ENCODE peak calls at places on chromosomes 5 and 9, in nine cellular contexts. X is bronchial epithelial cell, T is cardiac fibroblast, W is uterus, H is mammary epithelial cell, S is GM10248, K is AG10803, U is brain microvascular endothelial cell, B is PC-9. M is an unnamed sample.

GRCh38 chr5:135194573-135195266 is 160.7 kb upstream of the PITX1 start:
- DNase-seq in X (no peak), T (peak), W (peak), H (no peak), S (no peak), K (peak), U (no peak), B (no peak), M (no peak)

GRCh38 chr5:163362806-163363788 is 74.3 kb upstream of the CCNG1 start:
- DNase-seq in X (no peak), T (no peak), W (no peak), H (no peak), S (no peak), K (no peak), U (no peak), B (no peak), M (no peak)

GRCh38 chr5:126988021-126988569 is 42.3 kb downstream of the MARCHF3 start:
- DNase-seq in X (no peak), T (no peak), W (no peak), H (no peak), S (peak), K (no peak), U (no peak), B (no peak), M (peak)

GRCh38 chr5:179269781-179270543 is 75.3 kb downstream of the ADAMTS2 start:
- DNase-seq in X (no peak), T (no peak), W (peak), H (no peak), S (no peak), K (peak), U (no peak), B (no peak), M (no peak)

GRCh38 chr5:1752881-1753280 is 46.8 kb downstream of the MRPL36 start:
- DNase-seq in X (no peak), T (no peak), W (no peak), H (no peak), S (no peak), K (no peak), U (no peak), B (no peak), M (no peak)

GRCh38 chr9:92749934-92750315 is 14.7 kb downstream of the BICD2 start:
- DNase-seq in X (no peak), T (peak), W (no peak), H (no peak), S (no peak), K (peak), U (no peak), B (no peak), M (no peak)

GRCh38 chr5:172450861-172451695 is 3.2 kb downstream of the SH3PXD2B start:
- DNase-seq in X (no peak), T (peak), W (peak), H (no peak), S (peak), K (peak), U (no peak), B (no peak), M (peak)

GRCh38 chr5:140040358-140040757 is 2.7 kb downstream of the NRG2 start:
- DNase-seq in X (no peak), T (no peak), W (no peak), H (no peak), S (no peak), K (no peak), U (no peak), B (no peak), M (no peak)

GRCh38 chr5:95822408-95823240 is at the start of gene GLRX:
- DNase-seq in X (peak), T (peak), W (peak), H (peak), S (peak), K (peak), U (peak), B (peak), M (peak)

GRCh38 chr9:124399323-124399962 is 15.8 kb downstream of the PSMB7 start:
- DNase-seq in X (no peak), T (peak), W (peak), H (peak), S (no peak), K (peak), U (peak), B (no peak), M (no peak)

GRCh38 chr5:83387041-83387440 is 84.5 kb upstream of the VCAN start:
- DNase-seq in X (no peak), T (peak), W (no peak), H (no peak), S (no peak), K (peak), U (peak), B (no peak), M (no peak)

GRCh38 chr5:78405820-78406750 is 45.7 kb downstream of the SCAMP1 start:
- DNase-seq in X (peak), T (peak), W (no peak), H (peak), S (peak), K (peak), U (peak), B (no peak), M (no peak)

GRCh38 chr5:108736855-108737254 is 10.8 kb upstream of the FER start:
- DNase-seq in X (no peak), T (no peak), W (no peak), H (no peak), S (no peak), K (no peak), U (no peak), B (no peak), M (no peak)

GRCh38 chr9:126456396-126456795 is 129.8 kb downstream of the MVB12B start:
- DNase-seq in X (no peak), T (peak), W (no peak), H (no peak), S (no peak), K (no peak), U (no peak), B (no peak), M (no peak)

GRCh38 chr5:39713224-39713911 is 288.6 kb upstream of the DAB2 start:
- DNase-seq in X (peak), T (peak), W (no peak), H (no peak), S (no peak), K (peak), U (no peak), B (no peak), M (no peak)

GRCh38 chr9:74777136-74777879 is 110.4 kb downstream of the TRPM6 start:
- DNase-seq in X (peak), T (peak), W (peak), H (peak), S (peak), K (peak), U (peak), B (peak), M (peak)

GRCh38 chr5:108788142-108788541 is 40.4 kb downstream of the FER start:
- DNase-seq in X (no peak), T (no peak), W (peak), H (peak), S (no peak), K (peak), U (no peak), B (no peak), M (no peak)

GRCh38 chr9:115157245-115157674 is 39.3 kb upstream of the TNC start:
- DNase-seq in X (peak), T (peak), W (peak), H (peak), S (no peak), K (peak), U (peak), B (peak), M (no peak)

GRCh38 chr5:57232293-57233033 is 58.6 kb downstream of the GPBP1 start:
- DNase-seq in X (peak), T (peak), W (no peak), H (no peak), S (no peak), K (no peak), U (no peak), B (no peak), M (no peak)

GRCh38 chr9:97773091-97773490 is 76.0 kb upstream of the XPA start:
- DNase-seq in X (peak), T (peak), W (no peak), H (no peak), S (no peak), K (no peak), U (no peak), B (no peak), M (no peak)

GRCh38 chr9:93009337-93010015 is 49.0 kb upstream of the SUSD3 start:
- DNase-seq in X (no peak), T (no peak), W (peak), H (no peak), S (peak), K (no peak), U (no peak), B (no peak), M (no peak)

GRCh38 chr5:123157797-123158528 is 68.9 kb downstream of the PRDM6 start:
- DNase-seq in X (peak), T (peak), W (no peak), H (peak), S (no peak), K (peak), U (peak), B (no peak), M (no peak)

GRCh38 chr9:127854169-127854833 is at the start of gene ENG:
- DNase-seq in X (peak), T (peak), W (peak), H (peak), S (no peak), K (peak), U (peak), B (peak), M (no peak)

GRCh38 chr5:54608423-54609085 is 91.0 kb downstream of the SNX18 start:
- DNase-seq in X (peak), T (no peak), W (no peak), H (no peak), S (no peak), K (peak), U (no peak), B (no peak), M (no peak)

GRCh38 chr9:84111726-84112125 is 131.1 kb downstream of the RMI1 start:
- DNase-seq in X (peak), T (peak), W (no peak), H (peak), S (no peak), K (no peak), U (no peak), B (no peak), M (no peak)

GRCh38 chr9:70480405-70480980 is 66.0 kb upstream of the KLF9 start:
- DNase-seq in X (peak), T (peak), W (peak), H (peak), S (no peak), K (peak), U (peak), B (no peak), M (no peak)

GRCh38 chr9:125701351-125701750 is 5.7 kb downstream of the MAPKAP1 start:
- DNase-seq in X (peak), T (peak), W (no peak), H (peak), S (peak), K (peak), U (peak), B (no peak), M (no peak)

GRCh38 chr9:80873861-80874260 is 815.5 kb downstream of the TLE1 start:
- DNase-seq in X (no peak), T (peak), W (no peak), H (no peak), S (no peak), K (peak), U (no peak), B (no peak), M (no peak)

GRCh38 chr5:73265641-73266040 is 92.6 kb downstream of the TMEM174 start:
- DNase-seq in X (no peak), T (no peak), W (no peak), H (no peak), S (no peak), K (no peak), U (no peak), B (no peak), M (no peak)

GRCh38 chr9:101458955-101459631 is 23.5 kb upstream of the ALDOB start:
- DNase-seq in X (peak), T (peak), W (no peak), H (peak), S (peak), K (peak), U (peak), B (peak), M (peak)

GRCh38 chr9:135240871-135241311 is 153.4 kb downstream of the OLFM1 start:
- DNase-seq in X (no peak), T (no peak), W (no peak), H (no peak), S (no peak), K (no peak), U (no peak), B (no peak), M (no peak)

GRCh38 chr9:135242406-135242805 is 154.9 kb downstream of the OLFM1 start:
- DNase-seq in X (no peak), T (no peak), W (no peak), H (no peak), S (no peak), K (no peak), U (no peak), B (no peak), M (no peak)

GRCh38 chr9:135243201-135244190 is 156.0 kb downstream of the OLFM1 start:
- DNase-seq in X (no peak), T (no peak), W (no peak), H (no peak), S (no peak), K (no peak), U (no peak), B (no peak), M (no peak)

GRCh38 chr9:135240222-135240621 is 152.8 kb downstream of the OLFM1 start:
- DNase-seq in X (no peak), T (no peak), W (no peak), H (no peak), S (no peak), K (no peak), U (no peak), B (no peak), M (no peak)

DNA sequence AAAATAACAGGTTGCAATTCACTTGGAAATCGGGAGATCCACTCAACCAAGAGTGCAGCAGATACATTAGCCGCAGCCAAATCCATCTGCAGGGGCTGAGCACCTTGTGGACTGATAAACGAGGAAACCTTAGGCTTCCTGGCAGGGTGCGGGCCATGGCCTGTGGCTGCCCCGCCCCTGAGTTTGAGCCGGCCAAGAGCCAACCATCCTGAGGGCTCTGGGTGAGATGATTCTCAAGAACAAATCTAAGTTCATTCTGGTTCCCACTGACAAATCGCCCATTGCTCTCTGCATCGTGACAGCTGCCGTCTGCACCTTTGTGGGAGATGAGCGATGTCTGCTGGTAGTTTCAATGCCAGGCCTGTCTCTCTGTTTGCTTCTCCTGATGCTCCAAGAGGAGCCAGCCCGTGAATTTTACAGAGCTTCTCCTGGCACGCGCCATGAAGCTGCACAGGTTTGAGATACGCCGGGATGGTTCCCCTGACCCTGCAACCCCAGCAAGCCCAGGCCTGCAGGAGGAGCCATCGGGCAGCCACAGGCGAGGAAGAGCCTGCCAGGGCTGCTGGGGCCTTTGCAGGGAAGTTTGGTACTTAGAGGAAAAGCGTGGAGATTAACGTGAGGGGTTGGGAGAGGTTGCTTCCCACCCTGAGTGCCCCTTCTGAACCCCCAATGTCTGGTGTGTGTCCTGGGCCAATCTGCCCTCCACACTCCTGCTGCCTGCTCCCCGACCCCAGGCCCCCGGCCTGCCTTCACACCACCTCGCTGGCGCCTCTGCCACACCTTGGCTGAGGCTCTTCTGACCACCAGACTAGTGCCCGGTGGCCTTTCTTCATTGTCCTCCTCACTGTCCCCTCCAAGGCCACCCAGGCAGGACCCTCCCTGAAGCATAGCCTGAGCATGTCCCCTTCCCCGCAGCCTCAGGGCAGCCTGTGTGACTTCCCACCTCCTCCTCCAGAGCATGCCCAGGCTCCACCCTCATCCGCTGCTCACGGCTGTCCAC is 154.2 kb downstream of the OLFM1 start:
- DNase-seq in X (no peak), T (no peak), W (no peak), H (no peak), S (no peak), K (no peak), U (no peak), B (no peak), M (no peak)
- TF ChIP-seq CTCF in X (no peak), T (no peak), W (no peak), H (no peak), S (no peak), K (no peak), U (no peak), B (no peak), M (no peak)

GRCh38 chr5:27129926-27130325 is 91.5 kb upstream of the CDH9 start:
- DNase-seq in X (no peak), T (no peak), W (no peak), H (no peak), S (no peak), K (no peak), U (no peak), B (no peak), M (no peak)

GRCh38 chr5:27130587-27130986 is 92.2 kb upstream of the CDH9 start:
- DNase-seq in X (no peak), T (peak), W (no peak), H (no peak), S (no peak), K (peak), U (no peak), B (no peak), M (no peak)

GRCh38 chr5:27125856-27126255 is 87.5 kb upstream of the CDH9 start:
- DNase-seq in X (no peak), T (peak), W (no peak), H (no peak), S (no peak), K (no peak), U (peak), B (no peak), M (no peak)

GRCh38 chr5:27124590-27124989 is 86.2 kb upstream of the CDH9 start:
- DNase-seq in X (peak), T (peak), W (no peak), H (peak), S (no peak), K (peak), U (peak), B (no peak), M (peak)
- TF ChIP-seq CTCF in X (peak), T (peak), W (no peak), H (peak), S (no peak), K (peak), U (peak), B (peak), M (no peak)

GRCh38 chr5:8908055-8908683 is 637.7 kb downstream of the SEMA5A start:
- DNase-seq in X (peak), T (peak), W (no peak), H (peak), S (peak), K (no peak), U (peak), B (no peak), M (peak)
- TF ChIP-seq CTCF in X (peak), T (peak), W (no peak), H (peak), S (peak), K (peak), U (peak), B (peak), M (peak)

DNA sequence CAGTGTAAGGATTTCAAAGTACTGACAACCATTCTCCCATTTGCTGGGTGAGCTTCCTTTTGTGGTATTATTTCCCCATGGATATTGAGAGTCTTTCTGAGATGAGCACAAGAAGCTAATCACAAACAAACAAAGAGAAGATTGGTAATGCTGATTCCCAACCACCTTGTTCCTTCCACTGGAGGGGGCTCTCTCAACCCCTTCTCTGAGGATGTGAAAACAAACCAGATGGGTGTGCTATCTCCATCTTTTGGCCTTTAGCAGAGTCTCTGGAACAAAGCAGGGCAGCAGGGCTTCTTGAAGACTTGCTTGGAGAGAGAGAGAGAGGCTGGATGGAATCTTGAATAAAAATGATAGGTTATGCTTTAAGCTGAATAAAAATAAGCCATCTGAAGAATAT is 576.7 kb upstream of the ZNF462 start:
- DNase-seq in X (peak), T (no peak), W (no peak), H (peak), S (no peak), K (peak), U (no peak), B (no peak), M (no peak)
- TF ChIP-seq CTCF in X (peak), T (no peak), W (no peak), H (peak), S (peak), K (peak), U (peak), B (no peak), M (no peak)